ENCODE peak calls at places on chromosome 1, in six cellular contexts. N is trophoblast cell, R is neuronal stem cell, L is IMR-90, E is mesendoderm, J is H1. B is an unnamed sample.
A peak's percentile ranks its signal among the peaks of the same experiment; 100 is the strongest.

GRCh38 chr1:113982955-113983742 is 3.9 kb downstream of the OLFML3 start:
- DNase-seq in N (no peak), R (no peak), L (no peak), E (no peak), J (no peak), B (no peak)

GRCh38 chr1:43452789-43453441 is 816 bp downstream of the HYI start:
- DNase-seq in N (peak; percentile 29), R (peak; percentile 17), L (peak; percentile 68), E (peak; percentile 69), J (no peak), B (peak; percentile 49)

GRCh38 chr1:111399792-111400610 is 27.5 kb downstream of the OVGP1 start:
- DNase-seq in N (peak; percentile 84), R (peak; percentile 41), L (peak; percentile 55), E (peak; percentile 58), J (no peak), B (peak; percentile 52)

GRCh38 chr1:45297604-45298356 is 28.9 kb upstream of the HPDL start:
- DNase-seq in N (no peak), R (no peak), L (no peak), E (no peak), J (no peak), B (no peak)

GRCh38 chr1:200527670-200528069 is 92.9 kb downstream of the KIF14 start:
- DNase-seq in N (no peak), R (no peak), L (no peak), E (no peak), J (no peak), B (no peak)

GRCh38 chr1:30719406-30720270 is 3.7 kb downstream of the MATN1 start:
- DNase-seq in N (peak; percentile 80), R (peak; percentile 91), L (peak; percentile 50), E (no peak), J (peak; percentile 62), B (peak; percentile 74)

GRCh38 chr1:226233293-226233692 is 9.8 kb downstream of the MIXL1 start:
- DNase-seq in N (peak; percentile 23), R (no peak), L (no peak), E (peak; percentile 61), J (no peak), B (no peak)

GRCh38 chr1:219088778-219089557 is 84.7 kb upstream of the LYPLAL1 start:
- DNase-seq in N (peak; percentile 81), R (no peak), L (peak; percentile 97), E (peak; percentile 71), J (no peak), B (peak; percentile 90)

GRCh38 chr1:26391450-26391849 is 18.9 kb upstream of the ZNF683 start:
- DNase-seq in N (peak; percentile 57), R (no peak), L (peak; percentile 59), E (peak; percentile 75), J (no peak), B (peak; percentile 66)

GRCh38 chr1:61120998-61121397 is 38.6 kb downstream of the NFIA start:
- DNase-seq in N (no peak), R (no peak), L (no peak), E (no peak), J (no peak), B (peak; percentile 51)

GRCh38 chr1:155193275-155193990 is 14.3 kb downstream of the THBS3 start:
- DNase-seq in N (peak; percentile 96), R (peak; percentile 91), L (peak; percentile 81), E (peak; percentile 96), J (no peak), B (peak; percentile 94)

GRCh38 chr1:155196893-155197638 is 10.6 kb downstream of the THBS3 start:
- DNase-seq in N (no peak), R (no peak), L (no peak), E (no peak), J (no peak), B (no peak)

GRCh38 chr1:155196103-155196892 is 11.4 kb downstream of the THBS3 start:
- DNase-seq in N (no peak), R (peak; percentile 92), L (no peak), E (peak; percentile 93), J (no peak), B (no peak)

GRCh38 chr1:155197901-155198546 is 9.7 kb downstream of the THBS3 start:
- DNase-seq in N (no peak), R (no peak), L (no peak), E (no peak), J (no peak), B (no peak)

GRCh38 chr1:155195201-155196102 is 12.2 kb downstream of the THBS3 start:
- DNase-seq in N (no peak), R (no peak), L (peak; percentile 11), E (no peak), J (no peak), B (peak; percentile 51)
- H2BK120ac ChIP-seq in N (no peak overlapping the region), R (no peak overlapping the region), L (no peak overlapping the region), E (no peak overlapping the region), J (peak overlapping the region; percentile 89), B (peak overlapping the region; percentile 54)

GRCh38 chr1:16134906-16135305 is 21.0 kb downstream of the EPHA2 start:
- DNase-seq in N (no peak), R (no peak), L (no peak), E (no peak), J (no peak), B (no peak)
- H3K36me3 ChIP-seq in N (peaks cover 80% of the 10 kb centered on the region), R (peaks cover 82% of the 10 kb centered on the region), L (peaks cover 74% of the 10 kb centered on the region), E (peaks cover 67% of the 10 kb centered on the region), J (peaks cover 23% of the 10 kb centered on the region), B (peaks cover 90% of the 10 kb centered on the region)

GRCh38 chr1:48773133-48773532 is 3.6 kb downstream of the BEND5 start:
- DNase-seq in N (no peak), R (no peak), L (no peak), E (no peak), J (no peak), B (no peak)
- H2BK120ac ChIP-seq in N (no peak overlapping the region), R (no peak overlapping the region), L (no peak overlapping the region), E (no peak overlapping the region), J (no peak overlapping the region), B (no peak overlapping the region)

GRCh38 chr1:119895102-119895501 is 1.2 kb downstream of the ADAM30 start:
- DNase-seq in N (peak; percentile 58), R (no peak), L (no peak), E (peak; percentile 26), J (no peak), B (no peak)
- H3K36me3 ChIP-seq in N (no peaks in the 10 kb centered on the region), R (no peaks in the 10 kb centered on the region), L (no peaks in the 10 kb centered on the region), E (no peaks in the 10 kb centered on the region), J (no peaks in the 10 kb centered on the region), B (no peaks in the 10 kb centered on the region)

GRCh38 chr1:156213644-156213966 is 798 bp downstream of the PMF1 start:
- DNase-seq in N (no peak), R (no peak), L (no peak), E (no peak), J (no peak), B (no peak)

GRCh38 chr1:156211243-156211642 is 1.6 kb upstream of the PMF1 start:
- DNase-seq in N (no peak), R (no peak), L (no peak), E (no peak), J (no peak), B (no peak)

GRCh38 chr1:156212130-156212529 is 677 bp upstream of the PMF1 start:
- DNase-seq in N (no peak), R (no peak), L (no peak), E (no peak), J (no peak), B (no peak)

GRCh38 chr1:156214024-156214748 is 1.4 kb downstream of the PMF1 start:
- DNase-seq in N (peak; percentile 59), R (no peak), L (peak; percentile 41), E (peak; percentile 81), J (no peak), B (peak; percentile 70)

DNA sequence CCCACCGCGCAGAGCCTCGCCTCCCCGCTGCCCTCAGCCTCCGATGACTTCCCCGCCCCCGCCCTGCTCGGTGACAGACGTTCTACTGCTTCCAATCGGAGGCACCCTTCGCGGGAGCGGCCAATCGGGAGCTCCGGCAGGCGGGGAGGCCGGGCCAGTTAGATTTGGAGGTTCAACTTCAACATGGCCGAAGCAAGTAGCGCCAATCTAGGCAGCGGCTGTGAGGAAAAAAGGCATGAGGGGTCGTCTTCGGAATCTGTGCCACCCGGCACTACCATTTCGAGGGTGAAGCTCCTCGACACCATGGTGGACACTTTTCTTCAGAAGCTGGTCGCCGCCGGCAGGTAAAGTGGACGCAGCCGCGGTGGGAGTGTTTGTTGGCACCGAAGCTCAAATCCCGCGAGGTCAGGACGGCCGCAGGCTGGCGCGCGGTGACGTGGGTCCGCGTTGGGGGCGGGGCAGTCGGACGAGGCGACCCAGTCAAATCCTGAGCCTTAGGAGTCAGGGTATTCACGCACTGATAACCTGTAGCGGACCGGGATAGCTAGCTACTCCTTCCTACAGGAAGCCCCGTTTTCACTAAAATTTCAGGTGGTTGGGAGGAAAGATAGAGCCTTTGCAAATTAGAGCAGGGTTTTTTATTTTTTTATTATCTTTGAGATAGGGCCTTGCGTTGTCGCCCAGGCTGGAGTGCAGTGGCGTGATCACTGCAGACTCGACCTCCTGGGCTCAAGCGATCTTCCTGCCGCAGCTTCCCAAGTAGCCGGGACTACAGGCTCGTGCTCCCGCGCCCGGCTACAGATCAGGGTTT is at the start of gene PMF1:
- DNase-seq in N (peak; percentile 96), R (peak; percentile 96), L (peak; percentile 94), E (peak; percentile 99), J (peak; percentile 87), B (peak; percentile 98)
- H2BK120ac ChIP-seq in N (peak within 1 kb of the TSS; percentile 80), R (no peak within 1 kb of the TSS), L (peak within 1 kb of the TSS; percentile 88), E (no peak within 1 kb of the TSS), J (no peak within 1 kb of the TSS), B (no peak within 1 kb of the TSS)

DNA sequence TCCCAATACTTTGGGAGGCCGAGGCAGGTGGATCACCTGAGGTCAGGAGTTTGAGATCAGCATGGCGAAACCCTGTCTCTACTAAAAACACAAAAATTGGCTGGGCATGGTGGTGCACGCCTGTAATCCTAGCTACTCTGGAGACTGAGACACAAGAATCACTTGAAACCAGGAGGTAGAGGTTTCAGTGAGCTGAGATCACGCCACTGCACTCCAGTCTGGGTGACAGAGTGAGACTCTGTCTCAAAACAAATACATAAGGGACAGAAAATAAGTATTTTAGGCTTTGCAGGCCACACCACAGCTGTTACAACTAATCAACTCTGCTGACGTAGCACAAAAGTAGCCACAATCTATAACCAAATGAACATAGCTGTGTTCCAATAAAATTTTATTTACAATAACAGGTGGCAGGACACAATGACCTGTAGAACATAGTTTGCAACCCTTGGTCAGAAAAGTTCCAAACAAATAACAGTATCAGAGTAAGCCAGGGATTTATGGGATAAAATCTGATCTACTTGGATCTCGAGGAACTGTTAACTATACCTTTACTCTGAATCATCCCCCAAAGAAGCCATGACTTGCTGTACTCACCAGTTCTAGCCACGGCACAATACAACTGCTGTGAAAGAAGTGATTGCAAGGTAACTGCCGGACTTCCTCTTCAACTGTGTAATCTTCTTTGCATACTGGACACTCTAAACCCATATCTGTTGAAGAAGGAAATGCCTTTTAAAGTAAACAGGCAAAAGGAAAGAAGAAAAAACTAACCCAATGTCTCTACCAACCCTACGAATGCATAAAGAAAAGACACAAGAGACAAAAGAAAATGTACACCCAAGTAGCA is 28.3 kb downstream of the CD160 start:
- DNase-seq in N (no peak), R (no peak), L (no peak), E (no peak), J (no peak), B (no peak)
- H3K36me3 ChIP-seq in N (peaks cover 11% of the 10 kb centered on the region), R (peaks cover 13% of the 10 kb centered on the region), L (peaks cover 30% of the 10 kb centered on the region), E (peaks cover 2% of the 10 kb centered on the region), J (peaks cover 3% of the 10 kb centered on the region), B (peaks cover 22% of the 10 kb centered on the region)

B was measured in mesenchymal stem cell.